ENCODE peak calls at places on chromosomes 4 and X, in seven cellular contexts. F is A549, L is HepG2, D is IMR-90, Y is H1, M is GM12878, J is K562. C is an unnamed sample.
A peak's percentile ranks its signal among the peaks of the same experiment; 100 is the strongest.

GRCh38 chr4:67869580-67870190 is 14.1 kb downstream of the TMPRSS11D start:
- DNase-seq in F (no peak), Y (no peak), J (no peak), M (no peak), D (no peak), L (no peak), C (no peak)

GRCh38 chr4:25792200-25792791 is 70.5 kb downstream of the SEL1L3 start:
- DNase-seq in J (peak; percentile 48), L (peak; percentile 51), D (no peak), Y (peak; percentile 71), F (peak; percentile 53), M (no peak), C (peak; percentile 51)

GRCh38 chr4:81030061-81030616 is 369 bp upstream of the BMP3 start:
- DNase-seq in Y (peak; percentile 44), D (no peak), L (no peak), F (no peak), M (no peak), J (no peak), C (no peak)

GRCh38 chr4:143381171-143382118 is 44.8 kb downstream of the GAB1 start:
- DNase-seq in F (no peak), L (no peak), D (peak; percentile 93), J (peak; percentile 23), Y (no peak), M (no peak), C (no peak)

GRCh38 chr4:7945709-7946380 is 6.2 kb upstream of the AFAP1 start:
- DNase-seq in J (no peak), D (no peak), L (no peak), F (no peak), Y (no peak), M (no peak), C (no peak)

GRCh38 chrX:137916090-137916746 is 350.3 kb downstream of the ZIC3 start:
- DNase-seq in M (no peak), L (no peak), Y (no peak), J (peak; percentile 30), D (no peak), F (no peak), C (no peak)

GRCh38 chr4:7384003-7384928 is 50.5 kb downstream of the PSAPL1 start:
- DNase-seq in L (no peak), F (no peak), J (no peak), D (no peak), M (no peak), Y (no peak), C (no peak)

GRCh38 chr4:924107-925096 is 7.7 kb downstream of the GAK start:
- DNase-seq in D (peak; percentile 78), F (no peak), Y (no peak), J (peak; percentile 74), M (peak; percentile 50), L (no peak), C (no peak)

GRCh38 chr4:165765053-165765452 is 108.0 kb upstream of the TLL1 start:
- DNase-seq in Y (no peak), D (no peak), L (no peak), M (no peak), F (peak; percentile 7), J (no peak), C (no peak)

GRCh38 chr4:37693450-37694190 is 7.4 kb upstream of the RELL1 start:
- DNase-seq in Y (no peak), M (no peak), L (no peak), F (peak; percentile 37), J (no peak), D (peak; percentile 97), C (no peak)

GRCh38 chrX:134673123-134673522 is 14.9 kb upstream of the PLAC1 start:
- DNase-seq in Y (no peak), F (no peak), M (no peak), L (no peak), D (no peak), J (no peak), C (no peak)

GRCh38 chr4:827209-828081 is 1.5 kb upstream of the CPLX1 start:
- DNase-seq in L (no peak), M (no peak), J (no peak), D (no peak), Y (no peak), F (no peak), C (no peak)

GRCh38 chrX:7987160-7987992 is 60.2 kb upstream of the PNPLA4 start:
- DNase-seq in M (peak; percentile 26), Y (no peak), J (no peak), F (no peak), D (peak; percentile 4), L (peak; percentile 35), C (no peak)

GRCh38 chrX:94492541-94492940 is 818.5 kb downstream of the FAM133A start:
- DNase-seq in L (no peak), F (no peak), Y (peak; percentile 46), J (no peak), M (no peak), D (no peak), C (no peak)

GRCh38 chr4:186643501-186644315 is 79.9 kb downstream of the FAT1 start:
- DNase-seq in L (peak; percentile 94), J (no peak), D (peak; percentile 89), M (no peak), Y (no peak), F (peak; percentile 71), C (no peak)

GRCh38 chr4:140743194-140743931 is 12.8 kb downstream of the TBC1D9 start:
- DNase-seq in F (peak; percentile 25), M (peak; percentile 58), Y (no peak), L (peak; percentile 51), D (peak; percentile 57), J (no peak), C (no peak)

GRCh38 chr4:152575533-152575932 is 39.6 kb upstream of the FBXW7 start:
- DNase-seq in Y (no peak), L (peak; percentile 33), M (no peak), D (no peak), J (no peak), F (no peak), C (no peak)

GRCh38 chr4:41477200-41477910 is 60.6 kb upstream of the LIMCH1 start:
- DNase-seq in L (no peak), J (no peak), M (no peak), Y (no peak), F (no peak), D (no peak), C (no peak)

GRCh38 chr4:7411896-7412585 is 22.7 kb downstream of the PSAPL1 start:
- DNase-seq in D (no peak), J (no peak), Y (peak; percentile 34), F (no peak), L (no peak), M (no peak), C (no peak)

DNA sequence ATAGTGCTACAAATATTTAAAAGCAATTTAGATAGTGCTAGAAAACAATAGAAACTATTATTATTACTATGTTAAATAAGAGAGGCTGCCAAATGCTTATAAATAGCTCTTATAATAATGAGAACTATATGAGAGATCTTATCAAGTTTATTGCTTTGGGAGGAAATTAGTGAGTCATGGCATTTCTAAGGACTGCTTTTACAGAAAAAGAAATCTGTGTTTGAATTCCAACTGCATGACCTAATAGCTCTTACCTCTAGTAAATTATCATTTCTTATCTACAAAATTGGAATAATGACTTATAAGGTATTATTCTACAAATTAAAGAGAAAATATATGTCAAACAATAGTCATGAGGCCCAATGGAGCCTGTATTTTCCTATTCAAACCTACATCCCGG is 177.2 kb downstream of the GABRG1 start:
- DNase-seq in L (no peak), M (no peak), J (no peak), Y (no peak), D (no peak), F (no peak), C (no peak)
- TF ChIP-seq CEBPB in L (no peak), M (no peak), J (no peak), Y (no peak), D (no peak), F (no peak), C (no peak)

DNA sequence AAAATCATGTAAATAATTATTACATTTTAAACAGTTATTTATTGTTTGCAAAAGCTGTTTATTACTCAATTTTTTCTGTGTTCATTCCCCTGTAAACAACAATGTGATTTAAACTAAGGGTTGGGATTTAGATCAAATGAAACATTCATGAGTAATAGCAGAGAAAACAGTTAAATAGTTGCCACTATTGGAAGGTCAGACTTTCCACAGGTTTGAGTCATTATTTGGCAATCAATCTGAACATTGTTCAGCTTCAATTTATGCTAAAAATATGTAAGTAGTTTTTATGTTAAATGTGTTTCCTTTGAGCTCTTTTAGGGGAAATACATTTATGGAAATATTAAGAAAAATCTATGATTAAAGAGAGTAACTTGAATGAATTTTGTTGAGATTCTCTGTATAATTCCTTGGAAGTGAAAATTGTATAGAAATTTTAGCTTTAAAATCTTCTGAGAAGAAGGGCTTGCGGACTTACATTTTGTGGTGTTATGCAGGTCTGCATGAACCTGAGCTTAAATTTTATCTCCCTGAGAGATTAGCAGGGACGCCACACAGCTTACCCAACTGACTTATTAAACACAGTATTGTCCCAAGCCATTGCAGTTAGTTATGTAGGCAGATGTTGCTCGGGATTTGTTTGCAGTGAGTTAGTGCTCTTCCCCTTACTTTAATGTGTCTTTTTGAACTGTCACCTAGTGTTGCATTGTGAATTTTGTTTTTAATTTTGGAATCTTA is 145.0 kb downstream of the STIM2 start:
- DNase-seq in F (no peak), Y (no peak), L (no peak), D (peak; percentile 78), J (no peak), M (no peak), C (no peak)
- TF ChIP-seq CEBPB in F (no peak), Y (no peak), L (no peak), D (peak; percentile 83), J (no peak), M (no peak), C (peak; percentile 36)

GRCh38 chr4:175884048-175884447 is 72.0 kb upstream of the GPM6A start:
- DNase-seq in D (no peak), J (no peak), M (no peak), F (no peak), L (no peak), Y (no peak), C (no peak)
- TF ChIP-seq CEBPB in D (no peak), J (no peak), M (no peak), F (no peak), L (no peak), Y (no peak), C (no peak)

GRCh38 chr4:3673176-3673575 is 93.0 kb upstream of the ADRA2C start:
- DNase-seq in F (no peak), L (no peak), Y (no peak), M (no peak), D (no peak), J (no peak), C (no peak)

GRCh38 chr4:3673716-3674478 is 92.3 kb upstream of the ADRA2C start:
- DNase-seq in L (no peak), M (no peak), F (no peak), J (no peak), D (no peak), Y (no peak), C (no peak)

GRCh38 chr4:3675251-3676115 is 90.7 kb upstream of the ADRA2C start:
- DNase-seq in M (no peak), L (no peak), Y (no peak), F (peak; percentile 12), D (no peak), J (no peak), C (peak; percentile 32)

GRCh38 chr4:3676196-3676595 is 90.0 kb upstream of the ADRA2C start:
- DNase-seq in M (no peak), L (no peak), J (no peak), D (no peak), Y (no peak), F (no peak), C (no peak)

DNA sequence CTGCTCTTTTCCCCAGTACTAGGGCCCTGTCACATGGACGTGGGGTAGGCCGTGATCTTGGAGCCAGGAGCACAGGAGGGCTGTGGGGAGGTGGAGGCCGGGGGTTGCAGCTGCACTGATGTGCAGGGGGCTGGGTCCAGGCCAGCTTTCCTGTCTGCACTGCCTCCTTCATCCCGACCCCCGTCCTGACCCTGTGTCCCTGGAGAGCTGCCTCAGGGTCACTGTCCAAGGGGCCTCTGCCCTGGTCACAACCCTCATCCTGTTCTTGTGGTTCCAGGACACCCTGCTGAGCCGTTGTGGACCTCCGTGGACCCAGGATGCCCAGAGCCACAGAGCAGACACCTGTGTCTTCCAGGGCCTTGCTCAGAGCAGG is 91.7 kb upstream of the ADRA2C start:
- DNase-seq in F (no peak), M (no peak), Y (no peak), J (no peak), D (no peak), L (no peak), C (no peak)
- TF ChIP-seq CEBPB in F (no peak), M (no peak), Y (no peak), J (no peak), D (no peak), L (no peak), C (no peak)

C was measured in HCT116.